ENCODE peak calls at places on chromosomes 13 and 19, in nine cellular contexts. One of them, this sample, is unnamed.

GRCh38 chr13:60351326-60351725 is 45.7 kb upstream of the TDRD3 start:
- DNase-seq in mesothelial cell of epicardium: no peak
- DNase-seq in kidney: no peak
- DNase-seq in AG04450: peak; percentile 13
- DNase-seq in GM13977: no peak
- DNase-seq in neural crest cell: no peak
- DNase-seq in CD4-positive, alpha-beta T cell: no peak
- DNase-seq in H9: no peak
- DNase-seq in spleen: no peak
- DNase-seq in this sample: peak; percentile 54

GRCh38 chr19:2055871-2056809 is 5.1 kb upstream of the MKNK2 start:
- DNase-seq in neural crest cell: no peak
- DNase-seq in mesothelial cell of epicardium: no peak
- DNase-seq in GM13977: no peak
- DNase-seq in CD4-positive, alpha-beta T cell: no peak
- DNase-seq in spleen: peak; percentile 86
- DNase-seq in kidney: peak; percentile 88
- DNase-seq in H9: no peak
- DNase-seq in AG04450: no peak
- DNase-seq in this sample: peak; percentile 72

GRCh38 chr19:993361-993830 is 6.8 kb upstream of the GRIN3B start:
- DNase-seq in GM13977: no peak
- DNase-seq in spleen: no peak
- DNase-seq in H9: no peak
- DNase-seq in neural crest cell: no peak
- DNase-seq in AG04450: no peak
- DNase-seq in CD4-positive, alpha-beta T cell: no peak
- DNase-seq in kidney: no peak
- DNase-seq in mesothelial cell of epicardium: no peak
- DNase-seq in this sample: no peak

GRCh38 chr13:112901951-112902651 is 66.9 kb upstream of the MCF2L start:
- DNase-seq in spleen: peak; percentile 50
- DNase-seq in GM13977: no peak
- DNase-seq in mesothelial cell of epicardium: no peak
- DNase-seq in kidney: peak; percentile 74
- DNase-seq in CD4-positive, alpha-beta T cell: no peak
- DNase-seq in AG04450: no peak
- DNase-seq in H9: peak; percentile 36
- DNase-seq in neural crest cell: no peak
- DNase-seq in this sample: no peak

GRCh38 chr13:100203696-100204367 is 114.9 kb downstream of the PCCA start:
- DNase-seq in neural crest cell: no peak
- DNase-seq in spleen: no peak
- DNase-seq in kidney: no peak
- DNase-seq in GM13977: peak; percentile 31
- DNase-seq in mesothelial cell of epicardium: no peak
- DNase-seq in H9: no peak
- DNase-seq in AG04450: no peak
- DNase-seq in CD4-positive, alpha-beta T cell: no peak
- DNase-seq in this sample: peak; percentile 39

GRCh38 chr19:52171321-52172169 is at the start of gene ZNF836:
- DNase-seq in spleen: peak; percentile 96
- DNase-seq in AG04450: no peak
- DNase-seq in GM13977: peak; percentile 88
- DNase-seq in kidney: peak; percentile 96
- DNase-seq in mesothelial cell of epicardium: peak; percentile 84
- DNase-seq in CD4-positive, alpha-beta T cell: peak; percentile 84
- DNase-seq in H9: peak; percentile 93
- DNase-seq in neural crest cell: peak; percentile 64
- DNase-seq in this sample: peak; percentile 67

GRCh38 chr13:59962343-59962742 is 201.4 kb downstream of the DIAPH3 start:
- DNase-seq in neural crest cell: no peak
- DNase-seq in CD4-positive, alpha-beta T cell: no peak
- DNase-seq in GM13977: no peak
- DNase-seq in kidney: no peak
- DNase-seq in AG04450: no peak
- DNase-seq in mesothelial cell of epicardium: no peak
- DNase-seq in H9: no peak
- DNase-seq in spleen: no peak
- DNase-seq in this sample: no peak

GRCh38 chr19:7426986-7427385 is 61.8 kb downstream of the PEX11G start:
- DNase-seq in AG04450: no peak
- DNase-seq in neural crest cell: no peak
- DNase-seq in H9: no peak
- DNase-seq in CD4-positive, alpha-beta T cell: no peak
- DNase-seq in kidney: no peak
- DNase-seq in GM13977: peak; percentile 64
- DNase-seq in spleen: no peak
- DNase-seq in mesothelial cell of epicardium: no peak
- DNase-seq in this sample: no peak

GRCh38 chr13:79402074-79402635 is 3.9 kb downstream of the RBM26 start:
- DNase-seq in GM13977: no peak
- DNase-seq in CD4-positive, alpha-beta T cell: no peak
- DNase-seq in neural crest cell: no peak
- DNase-seq in kidney: no peak
- DNase-seq in mesothelial cell of epicardium: no peak
- DNase-seq in AG04450: no peak
- DNase-seq in spleen: no peak
- DNase-seq in H9: no peak
- DNase-seq in this sample: no peak

GRCh38 chr19:40685563-40685962 is 4.9 kb downstream of the NUMBL start:
- DNase-seq in mesothelial cell of epicardium: no peak
- DNase-seq in GM13977: no peak
- DNase-seq in kidney: no peak
- DNase-seq in neural crest cell: no peak
- DNase-seq in CD4-positive, alpha-beta T cell: no peak
- DNase-seq in spleen: no peak
- DNase-seq in H9: no peak
- DNase-seq in AG04450: no peak
- DNase-seq in this sample: no peak

GRCh38 chr13:35514166-35514565 is 37.7 kb upstream of the MAB21L1 start:
- DNase-seq in neural crest cell: no peak
- DNase-seq in kidney: no peak
- DNase-seq in AG04450: no peak
- DNase-seq in CD4-positive, alpha-beta T cell: no peak
- DNase-seq in H9: no peak
- DNase-seq in mesothelial cell of epicardium: no peak
- DNase-seq in GM13977: no peak
- DNase-seq in spleen: no peak
- DNase-seq in this sample: no peak

GRCh38 chr13:71624641-71625040 is 242.4 kb downstream of the DACH1 start:
- DNase-seq in spleen: no peak
- DNase-seq in CD4-positive, alpha-beta T cell: no peak
- DNase-seq in H9: no peak
- DNase-seq in neural crest cell: no peak
- DNase-seq in AG04450: no peak
- DNase-seq in kidney: no peak
- DNase-seq in mesothelial cell of epicardium: no peak
- DNase-seq in GM13977: no peak
- DNase-seq in this sample: no peak

GRCh38 chr13:44549461-44549860 is 26.7 kb downstream of the TSC22D1 start:
- DNase-seq in spleen: no peak
- DNase-seq in H9: no peak
- DNase-seq in GM13977: no peak
- DNase-seq in kidney: no peak
- DNase-seq in CD4-positive, alpha-beta T cell: no peak
- DNase-seq in neural crest cell: no peak
- DNase-seq in mesothelial cell of epicardium: no peak
- DNase-seq in AG04450: no peak
- DNase-seq in this sample: no peak

GRCh38 chr13:51125495-51126226 is 14.6 kb upstream of the C13orf42 start:
- DNase-seq in AG04450: peak; percentile 26
- DNase-seq in spleen: no peak
- DNase-seq in mesothelial cell of epicardium: no peak
- DNase-seq in neural crest cell: peak; percentile 57
- DNase-seq in H9: peak; percentile 75
- DNase-seq in kidney: no peak
- DNase-seq in CD4-positive, alpha-beta T cell: no peak
- DNase-seq in GM13977: peak; percentile 52
- DNase-seq in this sample: peak; percentile 70

GRCh38 chr13:45365558-45365885 is 24.5 kb upstream of the TPT1 start:
- DNase-seq in CD4-positive, alpha-beta T cell: no peak
- DNase-seq in H9: no peak
- DNase-seq in kidney: no peak
- DNase-seq in GM13977: no peak
- DNase-seq in neural crest cell: no peak
- DNase-seq in mesothelial cell of epicardium: no peak
- DNase-seq in spleen: no peak
- DNase-seq in AG04450: no peak
- DNase-seq in this sample: no peak

GRCh38 chr19:33640773-33641172 is 19.0 kb downstream of the CHST8 start:
- DNase-seq in neural crest cell: no peak
- DNase-seq in AG04450: no peak
- DNase-seq in spleen: peak; percentile 35
- DNase-seq in GM13977: no peak
- DNase-seq in kidney: no peak
- DNase-seq in mesothelial cell of epicardium: no peak
- DNase-seq in CD4-positive, alpha-beta T cell: no peak
- DNase-seq in H9: peak; percentile 58
- DNase-seq in this sample: no peak

GRCh38 chr19:39412867-39413268 is 399 bp downstream of the PLEKHG2 start:
- DNase-seq in kidney: no peak
- DNase-seq in AG04450: no peak
- DNase-seq in mesothelial cell of epicardium: peak; percentile 63
- DNase-seq in neural crest cell: no peak
- DNase-seq in H9: no peak
- DNase-seq in GM13977: no peak
- DNase-seq in spleen: no peak
- DNase-seq in CD4-positive, alpha-beta T cell: no peak
- DNase-seq in this sample: no peak
- TF ChIP-seq CTCF in kidney: no peak
- TF ChIP-seq CTCF in AG04450: no peak
- TF ChIP-seq CTCF in mesothelial cell of epicardium: peak; percentile 38
- TF ChIP-seq CTCF in neural crest cell: peak; percentile 51
- TF ChIP-seq CTCF in H9: no peak
- TF ChIP-seq CTCF in GM13977: no peak
- TF ChIP-seq CTCF in spleen: peak; percentile 88
- TF ChIP-seq CTCF in CD4-positive, alpha-beta T cell: peak; percentile 6
- TF ChIP-seq CTCF in this sample: no peak

DNA sequence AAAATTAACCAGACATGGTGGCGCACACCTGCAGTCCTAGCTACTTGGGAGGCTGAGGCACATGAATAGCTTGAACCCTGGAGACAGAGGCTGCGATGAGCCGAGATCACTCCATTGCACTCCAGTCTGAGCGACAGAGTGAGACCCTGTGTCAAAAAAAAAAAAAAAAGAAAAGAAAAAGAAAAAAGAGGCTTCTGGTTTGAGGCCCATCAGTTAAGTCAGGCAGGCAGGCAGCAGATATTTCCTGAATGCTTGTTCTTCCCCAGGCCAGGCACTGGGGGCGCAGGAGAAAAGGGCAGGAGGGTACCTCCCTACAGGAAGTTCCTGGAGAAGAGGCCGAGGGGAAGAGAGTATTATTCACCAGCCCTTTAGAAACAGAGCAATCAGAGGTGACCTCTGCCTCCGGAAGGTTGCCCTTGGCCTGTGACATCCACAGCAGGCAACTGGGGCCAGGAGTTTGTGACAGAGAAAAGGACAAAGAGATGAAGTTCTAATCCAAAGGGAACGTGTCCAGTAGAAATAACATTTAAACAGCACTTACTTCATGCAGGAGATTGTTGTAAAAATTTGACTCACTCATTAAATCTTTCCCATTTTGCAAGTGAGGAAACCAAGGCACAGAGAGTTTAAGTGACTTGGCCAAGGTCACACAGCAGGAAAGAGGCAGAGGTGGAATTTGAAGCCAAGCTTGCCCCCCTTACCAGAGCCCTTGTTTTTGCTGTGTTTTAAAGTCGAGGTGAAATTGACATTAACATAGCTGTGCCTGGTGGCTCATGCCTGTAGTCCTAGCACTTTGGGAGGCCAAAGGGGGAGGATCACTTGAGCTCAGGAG is 4.3 kb upstream of the RLN3 start:
- DNase-seq in mesothelial cell of epicardium: no peak
- DNase-seq in CD4-positive, alpha-beta T cell: no peak
- DNase-seq in kidney: peak; percentile 84
- DNase-seq in H9: peak; percentile 85
- DNase-seq in AG04450: no peak
- DNase-seq in neural crest cell: peak; percentile 59
- DNase-seq in GM13977: no peak
- DNase-seq in spleen: peak; percentile 82
- DNase-seq in this sample: peak; percentile 42
- TF ChIP-seq CTCF in mesothelial cell of epicardium: peak; percentile 17
- TF ChIP-seq CTCF in CD4-positive, alpha-beta T cell: peak; percentile 26
- TF ChIP-seq CTCF in kidney: no peak
- TF ChIP-seq CTCF in H9: peak; percentile 74
- TF ChIP-seq CTCF in AG04450: peak; percentile 38
- TF ChIP-seq CTCF in neural crest cell: peak; percentile 63
- TF ChIP-seq CTCF in GM13977: peak; percentile 41
- TF ChIP-seq CTCF in spleen: peak; percentile 62
- TF ChIP-seq CTCF in this sample: peak; percentile 30

GRCh38 chr19:15288146-15288963 is 44.0 kb downstream of the BRD4 start:
- DNase-seq in mesothelial cell of epicardium: no peak
- DNase-seq in H9: no peak
- DNase-seq in GM13977: no peak
- DNase-seq in spleen: peak; percentile 92
- DNase-seq in AG04450: no peak
- DNase-seq in kidney: peak; percentile 87
- DNase-seq in CD4-positive, alpha-beta T cell: no peak
- DNase-seq in neural crest cell: peak; percentile 47
- DNase-seq in this sample: peak; percentile 75

GRCh38 chr19:15285896-15286591 is 46.3 kb downstream of the BRD4 start:
- DNase-seq in neural crest cell: no peak
- DNase-seq in H9: no peak
- DNase-seq in CD4-positive, alpha-beta T cell: no peak
- DNase-seq in mesothelial cell of epicardium: no peak
- DNase-seq in AG04450: no peak
- DNase-seq in spleen: peak; percentile 71
- DNase-seq in kidney: no peak
- DNase-seq in GM13977: peak; percentile 71
- DNase-seq in this sample: no peak

GRCh38 chr19:15286688-15287355 is 45.5 kb downstream of the BRD4 start:
- DNase-seq in neural crest cell: no peak
- DNase-seq in GM13977: no peak
- DNase-seq in CD4-positive, alpha-beta T cell: no peak
- DNase-seq in kidney: no peak
- DNase-seq in AG04450: no peak
- DNase-seq in H9: no peak
- DNase-seq in spleen: no peak
- DNase-seq in mesothelial cell of epicardium: no peak
- DNase-seq in this sample: no peak

GRCh38 chr19:15289673-15290072 is 42.7 kb downstream of the BRD4 start:
- DNase-seq in spleen: peak; percentile 55
- DNase-seq in GM13977: no peak
- DNase-seq in H9: no peak
- DNase-seq in AG04450: no peak
- DNase-seq in kidney: no peak
- DNase-seq in CD4-positive, alpha-beta T cell: no peak
- DNase-seq in neural crest cell: no peak
- DNase-seq in mesothelial cell of epicardium: no peak
- DNase-seq in this sample: no peak

GRCh38 chr19:15287496-15287895 is 44.8 kb downstream of the BRD4 start:
- DNase-seq in H9: no peak
- DNase-seq in GM13977: no peak
- DNase-seq in neural crest cell: no peak
- DNase-seq in kidney: no peak
- DNase-seq in spleen: peak; percentile 24
- DNase-seq in AG04450: no peak
- DNase-seq in mesothelial cell of epicardium: no peak
- DNase-seq in CD4-positive, alpha-beta T cell: no peak
- DNase-seq in this sample: no peak
- TF ChIP-seq CTCF in H9: no peak
- TF ChIP-seq CTCF in GM13977: no peak
- TF ChIP-seq CTCF in neural crest cell: no peak
- TF ChIP-seq CTCF in kidney: no peak
- TF ChIP-seq CTCF in spleen: no peak
- TF ChIP-seq CTCF in AG04450: no peak
- TF ChIP-seq CTCF in mesothelial cell of epicardium: no peak
- TF ChIP-seq CTCF in CD4-positive, alpha-beta T cell: no peak
- TF ChIP-seq CTCF in this sample: no peak

GRCh38 chr13:48295271-48295670 is 8.3 kb upstream of the RB1 start:
- DNase-seq in neural crest cell: no peak
- DNase-seq in CD4-positive, alpha-beta T cell: no peak
- DNase-seq in GM13977: no peak
- DNase-seq in kidney: no peak
- DNase-seq in mesothelial cell of epicardium: no peak
- DNase-seq in H9: no peak
- DNase-seq in AG04450: no peak
- DNase-seq in spleen: no peak
- DNase-seq in this sample: no peak
- TF ChIP-seq CTCF in neural crest cell: no peak
- TF ChIP-seq CTCF in CD4-positive, alpha-beta T cell: no peak
- TF ChIP-seq CTCF in GM13977: no peak
- TF ChIP-seq CTCF in kidney: no peak
- TF ChIP-seq CTCF in mesothelial cell of epicardium: no peak
- TF ChIP-seq CTCF in H9: no peak
- TF ChIP-seq CTCF in AG04450: no peak
- TF ChIP-seq CTCF in spleen: no peak
- TF ChIP-seq CTCF in this sample: no peak